ENCODE peak calls at places on chromosomes 1 and 21, in seven cellular contexts. I, D, X, V, G, C and B are unnamed samples.

GRCh38 chr1:67261646-67262045 is 46.0 kb upstream of the IL12RB2 start:
- DNase-seq in I (no peak), D (no peak), X (peak; percentile 46), V (no peak), G (no peak), C (no peak), B (no peak)

GRCh38 chr1:167957710-167958109 is 20.8 kb upstream of the MPC2 start:
- DNase-seq in I (no peak), D (no peak), X (no peak), V (no peak), G (peak; percentile 22), C (no peak), B (peak; percentile 29)

GRCh38 chr1:245441699-245442098 is 286.9 kb downstream of the KIF26B start:
- DNase-seq in I (no peak), D (peak; percentile 20), X (no peak), V (peak; percentile 84), G (peak; percentile 44), C (peak; percentile 59), B (no peak)

GRCh38 chr1:178689769-178690168 is 35.3 kb upstream of the RALGPS2 start:
- DNase-seq in I (no peak), D (no peak), X (no peak), V (no peak), G (no peak), C (no peak), B (no peak)

GRCh38 chr1:172460177-172460576 is 16.3 kb upstream of the PIGC start:
- DNase-seq in I (peak; percentile 49), D (no peak), X (no peak), V (no peak), G (no peak), C (no peak), B (peak; percentile 88)

GRCh38 chr1:6066680-6067079 is 21.0 kb downstream of the KCNAB2 start:
- DNase-seq in I (no peak), D (no peak), X (no peak), V (no peak), G (no peak), C (no peak), B (no peak)

GRCh38 chr1:41322835-41323234 is 38.4 kb upstream of the FOXO6 start:
- DNase-seq in I (peak; percentile 55), D (no peak), X (peak; percentile 80), V (peak; percentile 15), G (peak; percentile 7), C (peak; percentile 38), B (peak; percentile 39)

GRCh38 chr21:27648560-27648959 is 681.7 kb upstream of the ADAMTS5 start:
- DNase-seq in I (no peak), D (peak; percentile 40), X (no peak), V (peak; percentile 84), G (peak; percentile 92), C (peak; percentile 79), B (peak; percentile 84)

GRCh38 chr1:31668303-31668883 is 23.7 kb upstream of the PEF1 start:
- DNase-seq in I (no peak), D (no peak), X (no peak), V (no peak), G (no peak), C (no peak), B (no peak)

GRCh38 chr1:170510163-170510562 is 21.8 kb upstream of the GORAB start:
- DNase-seq in I (no peak), D (no peak), X (no peak), V (no peak), G (no peak), C (no peak), B (no peak)

GRCh38 chr1:11766429-11766776 is 4.4 kb downstream of the C1orf167 start:
- DNase-seq in I (no peak), D (no peak), X (no peak), V (no peak), G (no peak), C (no peak), B (no peak)

GRCh38 chr1:113452921-113453770 is 62.8 kb downstream of the MAGI3 start:
- DNase-seq in I (peak; percentile 51), D (peak; percentile 32), X (no peak), V (peak; percentile 42), G (peak; percentile 71), C (peak; percentile 70), B (peak; percentile 74)

GRCh38 chr1:32447469-32448185 is 17.2 kb upstream of the ZBTB8B start:
- DNase-seq in I (no peak), D (no peak), X (peak; percentile 81), V (peak; percentile 75), G (peak; percentile 46), C (peak; percentile 81), B (peak; percentile 38)

GRCh38 chr1:32900371-32900955 is 726 bp downstream of the TMEM54 start:
- DNase-seq in I (no peak), D (no peak), X (peak; percentile 50), V (no peak), G (no peak), C (no peak), B (peak; percentile 19)

GRCh38 chr1:97017895-97018294 is 296.3 kb downstream of the PTBP2 start:
- DNase-seq in I (peak; percentile 1), D (no peak), X (no peak), V (no peak), G (no peak), C (no peak), B (peak; percentile 7)

GRCh38 chr1:159120317-159120716 is 43.8 kb upstream of the AIM2 start:
- DNase-seq in I (no peak), D (no peak), X (no peak), V (no peak), G (no peak), C (no peak), B (no peak)

GRCh38 chr1:178412400-178412770 is 84.4 kb downstream of the CLEC20A start:
- DNase-seq in I (no peak), D (no peak), X (no peak), V (no peak), G (no peak), C (no peak), B (no peak)

GRCh38 chr1:39670689-39671088 is 1.2 kb downstream of the NT5C1A start:
- DNase-seq in I (no peak), D (no peak), X (no peak), V (no peak), G (no peak), C (no peak), B (no peak)

GRCh38 chr1:39671433-39671792 is 494 bp downstream of the NT5C1A start:
- DNase-seq in I (no peak), D (no peak), X (peak; percentile 65), V (no peak), G (no peak), C (no peak), B (no peak)

GRCh38 chr1:39673215-39673614 is 1.3 kb upstream of the NT5C1A start:
- DNase-seq in I (no peak), D (no peak), X (no peak), V (no peak), G (no peak), C (no peak), B (no peak)

GRCh38 chr1:39671793-39672550 is at the start of gene NT5C1A:
- DNase-seq in I (no peak), D (no peak), X (peak; percentile 70), V (no peak), G (no peak), C (no peak), B (no peak)

DNA sequence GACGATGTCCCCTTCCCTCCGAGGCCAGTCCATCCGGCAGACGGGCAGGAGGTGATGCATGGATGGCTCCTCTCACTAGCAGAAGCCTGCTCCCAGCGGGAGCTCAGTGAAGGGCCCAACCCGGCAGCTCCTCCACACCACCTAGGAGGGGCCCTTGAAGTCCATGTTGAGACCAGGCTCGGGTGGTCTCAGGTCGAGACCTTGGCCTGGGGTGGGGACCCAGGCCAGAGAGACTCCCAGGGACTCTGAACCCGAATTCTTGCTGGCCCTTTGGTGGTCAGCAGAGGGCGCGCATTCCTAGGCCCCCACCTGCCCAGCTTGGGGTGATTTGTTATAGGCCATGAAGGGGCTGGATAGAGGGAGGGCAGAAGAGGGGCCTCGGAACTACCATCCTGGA is 642 bp upstream of the NT5C1A start:
- DNase-seq in I (no peak), D (no peak), X (peak; percentile 81), V (no peak), G (no peak), C (no peak), B (no peak)
- TF ChIP-seq CTCF in I (no peak), D (peak; percentile 46), X (peak; percentile 74), V (peak; percentile 32), G (peak; percentile 48), C (peak; percentile 49), B (no peak)

GRCh38 chr1:2394220-2394619 is 2.6 kb downstream of the RER1 start:
- DNase-seq in I (no peak), D (no peak), X (no peak), V (no peak), G (no peak), C (no peak), B (no peak)
- H3K4me3 ChIP-seq in I (no peak overlapping the region), D (no peak overlapping the region), X (no peak overlapping the region), V (no peak overlapping the region), G (no peak overlapping the region), C (no peak overlapping the region), B (no peak overlapping the region)

DNA sequence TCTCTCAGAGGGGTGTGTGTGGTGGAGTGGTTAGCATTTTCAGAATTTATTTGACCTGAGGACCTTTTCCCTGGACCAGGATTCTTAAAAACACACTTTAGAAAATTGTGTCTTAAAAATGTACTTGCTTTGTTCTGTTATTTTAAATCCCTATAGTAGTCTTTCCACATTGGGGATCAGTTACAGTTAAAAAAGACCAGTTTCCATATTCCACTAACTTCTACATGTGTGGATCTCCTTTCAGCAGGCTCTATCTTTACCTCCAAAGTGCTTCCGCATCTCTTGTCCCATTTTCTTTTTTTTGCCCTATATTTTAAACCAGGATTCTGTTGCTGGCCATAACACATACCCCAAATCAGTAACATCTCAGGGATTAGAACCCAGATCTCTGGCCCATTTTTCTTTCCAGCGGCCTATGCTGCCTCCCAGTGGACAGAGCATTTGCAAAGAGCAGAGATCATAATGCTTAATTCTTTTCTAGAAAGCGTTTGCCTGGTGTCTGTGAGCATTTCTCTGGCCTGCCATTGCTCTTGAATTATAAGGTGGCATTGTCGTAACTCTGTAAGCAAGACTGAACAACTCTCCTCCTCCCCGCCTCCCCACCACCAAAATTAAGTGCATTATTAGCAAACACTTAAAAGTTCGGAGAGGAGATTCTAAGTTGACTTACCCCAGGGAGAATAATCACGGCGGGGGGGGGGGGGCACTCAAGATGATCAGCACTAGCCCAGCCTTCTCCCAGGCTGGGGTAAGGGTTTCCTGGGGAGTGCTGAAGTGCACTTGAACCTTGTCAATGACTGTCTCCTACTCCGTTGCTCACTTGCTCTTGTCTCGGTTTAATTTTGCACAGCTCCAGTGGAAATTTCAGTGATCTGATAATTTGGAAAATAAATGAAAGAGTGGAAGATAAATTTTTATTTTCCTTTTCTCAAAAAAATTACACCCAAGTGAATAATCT is 58.9 kb downstream of the PBX1 start:
- DNase-seq in I (peak; percentile 51), D (no peak), X (peak; percentile 72), V (no peak), G (peak; percentile 54), C (no peak), B (peak; percentile 40)
- TF ChIP-seq CTCF in I (peak; percentile 56), D (peak; percentile 54), X (peak; percentile 6), V (peak; percentile 58), G (peak; percentile 64), C (peak; percentile 55), B (peak; percentile 76)

DNA sequence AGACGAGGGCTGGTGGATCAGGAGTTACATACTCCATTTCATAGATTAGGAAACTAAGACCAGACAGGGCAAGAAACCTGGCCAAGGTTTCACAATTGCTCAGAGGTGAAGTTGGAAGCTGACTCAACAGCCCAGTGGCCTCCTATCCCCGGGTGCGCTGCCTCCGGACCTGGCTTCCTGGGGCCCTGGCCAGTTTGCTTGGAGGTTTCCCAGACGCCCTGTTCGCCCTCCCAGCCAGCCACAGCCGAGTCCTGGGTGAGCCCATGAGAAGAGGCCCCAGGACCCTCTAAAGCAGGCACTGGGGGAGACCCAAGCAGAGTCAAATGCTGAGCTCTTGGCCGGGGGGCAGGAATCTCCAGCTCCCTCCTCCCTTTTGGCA is 180.1 kb downstream of the ZBTB18 start:
- DNase-seq in I (no peak), D (no peak), X (peak; percentile 49), V (peak; percentile 8), G (peak; percentile 43), C (no peak), B (peak; percentile 59)
- H3K4me3 ChIP-seq in I (peak overlapping the region; percentile 21), D (peak overlapping the region; percentile 24), X (no peak overlapping the region), V (peak overlapping the region; percentile 51), G (peak overlapping the region; percentile 17), C (no peak overlapping the region), B (no peak overlapping the region)